ENCODE peak calls at places on chromosomes 6 and 20, in ten cellular contexts. B, I, G, T, D, E, V, S, R and J are unnamed samples.

GRCh38 chr6:31740397-31741223 is 805 bp downstream of the MSH5 start:
- DNase-seq in I (no peak), R (no peak), S (no peak), G (no peak), B (peak), T (no peak), E (no peak), V (no peak), D (peak), J (no peak)

GRCh38 chr6:132076452-132076851 is 125.3 kb upstream of the CCN2 start:
- DNase-seq in S (no peak), I (no peak), E (no peak), D (no peak), V (no peak), T (no peak), R (no peak), B (no peak), G (no peak), J (no peak)

GRCh38 chr6:139483082-139483481 is 108.6 kb upstream of the CITED2 start:
- DNase-seq in T (no peak), G (no peak), E (no peak), V (no peak), R (no peak), D (no peak), S (no peak), I (no peak), B (no peak), J (no peak)

GRCh38 chr20:9270831-9271230 is 201.9 kb downstream of the PLCB4 start:
- DNase-seq in I (no peak), S (no peak), D (peak), B (no peak), T (no peak), G (no peak), E (no peak), V (no peak), R (no peak), J (no peak)

GRCh38 chr6:143374014-143374413 is 76.5 kb downstream of the ADAT2 start:
- DNase-seq in R (no peak), E (no peak), V (no peak), D (no peak), B (no peak), I (no peak), T (no peak), G (no peak), S (no peak), J (no peak)

GRCh38 chr6:144413418-144413817 is 128.3 kb downstream of the UTRN start:
- DNase-seq in S (no peak), T (no peak), D (no peak), I (no peak), B (no peak), R (no peak), G (no peak), V (no peak), E (no peak), J (no peak)

GRCh38 chr6:2522521-2522920 is 228.2 kb downstream of the MYLK4 start:
- DNase-seq in B (no peak), D (peak), I (no peak), R (no peak), G (no peak), S (no peak), T (no peak), V (no peak), E (no peak), J (no peak)

GRCh38 chr6:80454197-80454596 is 347.7 kb downstream of the BCKDHB start:
- DNase-seq in E (peak), S (peak), D (peak), V (no peak), I (no peak), B (no peak), R (no peak), G (no peak), T (no peak), J (no peak)

GRCh38 chr6:31190488-31190887 is 20.0 kb upstream of the POU5F1 start:
- DNase-seq in R (no peak), V (no peak), T (no peak), S (no peak), B (no peak), D (no peak), G (no peak), I (no peak), E (no peak), J (no peak)

GRCh38 chr6:164321297-164321696 is 906.8 kb downstream of the QKI start:
- DNase-seq in D (no peak), G (no peak), V (no peak), E (no peak), R (no peak), B (no peak), T (no peak), S (no peak), I (no peak), J (no peak)

GRCh38 chr6:37110455-37111155 is 59.3 kb upstream of the PIM1 start:
- DNase-seq in V (no peak), S (peak), T (no peak), E (peak), I (no peak), G (peak), R (no peak), D (peak), B (no peak), J (no peak)

GRCh38 chr6:158649289-158650143 is at the start of gene SYTL3:
- DNase-seq in D (peak), B (peak), R (no peak), V (no peak), E (peak), S (peak), I (no peak), G (no peak), T (peak), J (no peak)

GRCh38 chr6:52516269-52516668 is 60.6 kb downstream of the TRAM2 start:
- DNase-seq in S (no peak), I (no peak), G (no peak), R (no peak), T (no peak), D (no peak), V (no peak), B (no peak), E (no peak), J (no peak)

GRCh38 chr6:5787054-5787720 is 219.5 kb downstream of the NRN1 start:
- DNase-seq in E (no peak), D (no peak), T (no peak), S (no peak), R (no peak), I (no peak), G (no peak), V (no peak), B (no peak), J (no peak)

GRCh38 chr6:38193051-38193450 is 373.5 kb downstream of the ZFAND3 start:
- DNase-seq in I (no peak), S (no peak), R (no peak), D (no peak), T (no peak), B (no peak), V (no peak), E (no peak), G (no peak), J (no peak)

GRCh38 chr6:137024172-137024990 is 20.4 kb downstream of the IL20RA start:
- DNase-seq in S (no peak), D (no peak), B (no peak), V (no peak), T (no peak), R (no peak), I (no peak), E (no peak), G (no peak), J (no peak)

GRCh38 chr20:26134606-26135005 is 438.0 kb upstream of the ZNF337 start:
- DNase-seq in V (no peak), T (no peak), B (no peak), R (no peak), G (no peak), E (no peak), I (no peak), S (no peak), D (no peak), J (no peak)

GRCh38 chr6:127514396-127515227 is 4.5 kb downstream of the MTCL3 start:
- DNase-seq in T (peak), S (peak), V (no peak), G (peak), D (peak), I (peak), E (peak), B (peak), R (peak), J (no peak)

GRCh38 chr6:169536446-169537170 is 165.2 kb downstream of the WDR27 start:
- DNase-seq in S (no peak), D (peak), E (no peak), T (no peak), G (no peak), I (no peak), V (no peak), R (no peak), B (no peak), J (no peak)

GRCh38 chr6:168828800-168829199 is 387.8 kb downstream of the SMOC2 start:
- DNase-seq in T (no peak), S (no peak), G (no peak), D (peak), E (no peak), I (no peak), B (no peak), R (no peak), V (no peak), J (no peak)

GRCh38 chr20:24950836-24951525 is 1.9 kb downstream of the CST7 start:
- DNase-seq in E (no peak), R (no peak), G (no peak), D (no peak), T (no peak), V (no peak), S (no peak), B (no peak), I (no peak), J (no peak)

GRCh38 chr20:64238851-64239387 is 16.6 kb upstream of the PCMTD2 start:
- DNase-seq in R (no peak), D (no peak), S (peak), V (no peak), T (peak), B (peak), E (peak), G (no peak), I (no peak), J (no peak)

GRCh38 chr6:150025201-150025917 is at the start of gene RAET1L:
- DNase-seq in T (no peak), B (no peak), S (no peak), G (no peak), D (peak), R (no peak), V (peak), I (peak), E (no peak), J (no peak)

GRCh38 chr6:8063762-8064637 is at the start of gene BLOC1S5:
- DNase-seq in E (peak), S (peak), R (peak), T (peak), G (peak), I (peak), B (peak), D (peak), V (peak), J (peak)
- TF ChIP-seq CTCF in E (no peak), S (no peak), R (no peak), T (no peak), G (peak), I (no peak), B (no peak), D (no peak), V (no peak), J (peak)

GRCh38 chr6:43622541-43622940 is 6.5 kb downstream of the GTPBP2 start:
- DNase-seq in V (no peak), B (no peak), S (no peak), R (no peak), D (no peak), I (no peak), T (peak), G (no peak), E (no peak), J (no peak)
- TF ChIP-seq CTCF in V (no peak), B (no peak), S (no peak), R (no peak), D (no peak), I (no peak), T (no peak), G (no peak), E (no peak), J (no peak)

GRCh38 chr6:108531332-108531731 is 29.4 kb upstream of the FOXO3 start:
- DNase-seq in E (no peak), V (no peak), T (no peak), R (no peak), S (no peak), D (no peak), I (no peak), B (no peak), G (no peak), J (no peak)
- TF ChIP-seq CTCF in E (no peak), V (no peak), T (no peak), R (no peak), S (no peak), D (no peak), I (no peak), B (no peak), G (no peak), J (no peak)

DNA sequence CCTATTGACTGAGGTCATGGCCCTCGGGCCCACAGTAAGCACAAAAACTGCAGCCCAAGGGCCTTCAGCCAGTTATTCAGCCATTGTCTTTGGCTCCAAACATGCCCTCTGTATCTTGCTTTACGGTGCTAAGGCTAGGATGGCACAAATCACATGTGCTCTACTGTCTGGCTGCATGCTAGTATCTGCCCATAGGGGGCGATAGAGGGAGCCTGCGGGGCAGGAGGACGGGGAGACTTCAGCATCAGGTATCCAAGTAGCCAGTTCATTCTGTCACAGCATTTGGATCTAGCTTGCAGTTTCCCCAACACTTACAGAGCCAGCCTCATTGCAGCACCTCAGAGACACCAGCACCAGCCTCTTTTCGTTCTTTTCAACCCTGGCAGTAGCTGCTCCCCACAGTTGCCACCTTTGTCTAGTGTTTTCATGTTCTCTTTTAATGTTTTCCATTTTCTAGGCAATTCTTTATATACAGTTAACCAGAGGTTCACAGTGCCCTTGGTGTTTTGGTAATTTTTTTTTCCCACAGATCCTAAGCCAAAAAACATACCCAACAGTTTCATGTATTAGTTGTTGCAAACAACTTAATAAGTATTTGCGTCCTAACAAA is 705.9 kb downstream of the PTPRT start:
- DNase-seq in I (no peak), R (peak), G (no peak), E (no peak), T (no peak), D (no peak), B (no peak), V (peak), S (no peak), J (no peak)
- TF ChIP-seq CTCF in I (peak), R (peak), G (no peak), E (peak), T (no peak), D (peak), B (peak), V (peak), S (peak), J (no peak)

GRCh38 chr20:51985753-51986152 is 183.4 kb upstream of the SALL4 start:
- DNase-seq in R (no peak), T (no peak), S (no peak), D (no peak), G (no peak), V (no peak), I (no peak), E (no peak), B (no peak), J (peak)
- TF ChIP-seq CTCF in R (no peak), T (no peak), S (no peak), D (no peak), G (no peak), V (no peak), I (no peak), E (no peak), B (no peak), J (no peak)

DNA sequence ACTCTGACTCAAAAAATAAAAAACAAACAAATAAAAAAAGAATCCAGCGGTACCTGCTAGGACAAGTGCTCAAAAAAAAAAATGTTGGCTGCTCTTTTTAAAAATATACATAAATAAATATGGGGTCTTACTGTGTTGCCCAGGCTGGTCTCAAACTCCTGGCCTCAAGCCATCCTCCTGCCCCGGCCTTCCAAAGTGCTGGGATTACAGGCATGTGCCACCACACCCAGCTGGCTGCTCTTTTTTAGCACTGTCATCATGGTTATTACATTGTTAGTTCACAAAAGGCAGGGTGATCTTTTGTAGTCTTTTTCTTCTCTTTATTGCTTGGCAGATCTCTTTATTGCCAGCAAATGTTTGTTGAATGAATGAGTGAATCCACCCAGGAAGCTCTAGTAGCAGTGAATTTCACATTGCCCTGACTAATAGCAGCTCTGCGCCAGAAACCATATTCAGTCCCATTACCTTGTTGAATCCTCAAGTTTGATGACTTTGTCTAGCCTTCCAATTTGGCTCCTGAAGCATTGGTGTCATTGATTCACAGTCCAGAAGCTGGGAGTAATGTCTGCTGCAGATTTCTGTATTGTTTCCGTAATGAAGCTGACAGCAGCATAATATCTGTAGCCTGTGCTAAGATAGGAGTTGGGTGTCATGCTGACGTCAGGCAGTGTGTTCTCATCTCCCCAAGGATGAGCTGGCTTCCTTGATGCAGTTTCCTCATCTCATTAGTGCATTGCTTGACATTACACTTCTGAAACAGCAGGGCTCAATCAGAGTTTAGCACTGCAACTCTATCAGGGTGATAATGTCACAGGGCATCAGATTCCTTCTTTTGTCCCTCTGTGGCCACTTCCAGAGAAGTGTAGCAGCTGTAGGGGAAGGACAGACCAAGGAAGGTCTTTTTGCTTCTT is 84.9 kb upstream of the TGM3 start:
- DNase-seq in G (no peak), D (peak), R (no peak), T (no peak), I (peak), B (peak), S (no peak), V (peak), E (no peak), J (no peak)
- TF ChIP-seq CTCF in G (no peak), D (peak), R (no peak), T (no peak), I (no peak), B (no peak), S (no peak), V (no peak), E (no peak), J (no peak)

GRCh38 chr20:4850960-4851359 is 129.3 kb downstream of the PRND start:
- DNase-seq in I (no peak), D (no peak), G (no peak), R (no peak), E (no peak), V (no peak), T (no peak), S (no peak), B (no peak), J (no peak)
- TF ChIP-seq CTCF in I (no peak), D (no peak), G (no peak), R (no peak), E (no peak), V (no peak), T (no peak), S (no peak), B (no peak), J (no peak)

DNA sequence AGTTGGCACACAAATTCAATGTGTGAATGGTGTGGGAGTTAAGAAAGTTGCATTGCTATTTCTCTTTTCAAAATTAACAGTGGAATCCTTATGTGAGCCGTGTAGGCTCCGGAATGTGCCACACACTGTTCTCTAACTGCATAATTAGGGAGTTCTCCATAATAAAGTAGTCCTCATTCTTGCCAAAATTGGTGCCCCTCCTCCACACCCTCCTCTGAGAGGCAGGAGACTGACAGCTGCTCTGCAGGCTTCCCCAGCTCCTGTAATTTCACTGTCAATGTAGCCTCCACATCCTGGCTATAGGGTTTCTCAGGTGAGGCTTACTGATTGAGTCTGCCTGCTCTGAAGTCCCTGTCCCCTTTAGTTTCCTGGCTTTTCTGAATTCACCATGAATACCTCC is 20.1 kb upstream of the CCN6 start:
- DNase-seq in R (no peak), T (no peak), V (no peak), I (no peak), D (no peak), E (no peak), S (no peak), B (no peak), G (no peak), J (no peak)
- TF ChIP-seq CTCF in R (no peak), T (no peak), V (no peak), I (no peak), D (no peak), E (no peak), S (no peak), B (no peak), G (no peak), J (no peak)